ENCODE peak calls at places on chromosomes 13 and 19, in ten cellular contexts. One of them, this sample, is unnamed.

GRCh38 chr13:77980592-77980991 is 62.0 kb upstream of the EDNRB start:
- DNase-seq in activated B cell treated with CpG ODN at 0.5 μM for 24 hours: no peak
- DNase-seq in Calu3: no peak
- DNase-seq in activated CD4-positive, alpha-beta T cell treated with anti-CD3 and anti-CD28 coated beads, Interleukin-2, amount 10 ng/mL, durations not matched to agents 7 days and 5 days: no peak
- DNase-seq in activated T-cell treated with anti-CD3 and anti-CD28 coated beads for 1 hour: no peak
- DNase-seq in myocyte: peak; percentile 74
- DNase-seq in activated CD8-positive, alpha-beta T cell treated with anti-CD3 and anti-CD28 coated beads for 36 hours: no peak
- DNase-seq in mucosa of descending colon: no peak
- DNase-seq in colonic mucosa: no peak
- DNase-seq in T-cell: no peak
- DNase-seq in this sample: no peak

GRCh38 chr13:19321222-19321621 is 139.6 kb upstream of the TUBA3C start:
- DNase-seq in activated B cell treated with CpG ODN at 0.5 μM for 24 hours: no peak
- DNase-seq in Calu3: no peak
- DNase-seq in activated CD4-positive, alpha-beta T cell treated with anti-CD3 and anti-CD28 coated beads, Interleukin-2, amount 10 ng/mL, durations not matched to agents 7 days and 5 days: no peak
- DNase-seq in activated T-cell treated with anti-CD3 and anti-CD28 coated beads for 1 hour: no peak
- DNase-seq in myocyte: no peak
- DNase-seq in activated CD8-positive, alpha-beta T cell treated with anti-CD3 and anti-CD28 coated beads for 36 hours: no peak
- DNase-seq in mucosa of descending colon: no peak
- DNase-seq in colonic mucosa: no peak
- DNase-seq in T-cell: no peak
- DNase-seq in this sample: no peak

GRCh38 chr13:80036845-80037504 is 304.0 kb downstream of the SPRY2 start:
- DNase-seq in activated B cell treated with CpG ODN at 0.5 μM for 24 hours: no peak
- DNase-seq in Calu3: no peak
- DNase-seq in activated CD4-positive, alpha-beta T cell treated with anti-CD3 and anti-CD28 coated beads, Interleukin-2, amount 10 ng/mL, durations not matched to agents 7 days and 5 days: no peak
- DNase-seq in activated T-cell treated with anti-CD3 and anti-CD28 coated beads for 1 hour: no peak
- DNase-seq in myocyte: no peak
- DNase-seq in activated CD8-positive, alpha-beta T cell treated with anti-CD3 and anti-CD28 coated beads for 36 hours: no peak
- DNase-seq in mucosa of descending colon: no peak
- DNase-seq in colonic mucosa: no peak
- DNase-seq in T-cell: peak; percentile 7
- DNase-seq in this sample: no peak

GRCh38 chr19:49056101-49056901 is 1.2 kb downstream of the CGB7 start:
- DNase-seq in activated B cell treated with CpG ODN at 0.5 μM for 24 hours: peak; percentile 72
- DNase-seq in Calu3: peak; percentile 85
- DNase-seq in activated CD4-positive, alpha-beta T cell treated with anti-CD3 and anti-CD28 coated beads, Interleukin-2, amount 10 ng/mL, durations not matched to agents 7 days and 5 days: peak; percentile 41
- DNase-seq in activated T-cell treated with anti-CD3 and anti-CD28 coated beads for 1 hour: peak; percentile 32
- DNase-seq in myocyte: peak; percentile 57
- DNase-seq in activated CD8-positive, alpha-beta T cell treated with anti-CD3 and anti-CD28 coated beads for 36 hours: peak; percentile 69
- DNase-seq in mucosa of descending colon: peak; percentile 62
- DNase-seq in colonic mucosa: peak; percentile 72
- DNase-seq in T-cell: peak; percentile 54
- DNase-seq in this sample: peak; percentile 28

GRCh38 chr19:55467236-55468053 is 2.9 kb upstream of the C19orf85 start:
- DNase-seq in activated B cell treated with CpG ODN at 0.5 μM for 24 hours: peak; percentile 73
- DNase-seq in Calu3: peak; percentile 90
- DNase-seq in activated CD4-positive, alpha-beta T cell treated with anti-CD3 and anti-CD28 coated beads, Interleukin-2, amount 10 ng/mL, durations not matched to agents 7 days and 5 days: peak; percentile 65
- DNase-seq in activated T-cell treated with anti-CD3 and anti-CD28 coated beads for 1 hour: peak; percentile 61
- DNase-seq in myocyte: peak; percentile 58
- DNase-seq in activated CD8-positive, alpha-beta T cell treated with anti-CD3 and anti-CD28 coated beads for 36 hours: peak; percentile 69
- DNase-seq in mucosa of descending colon: peak; percentile 67
- DNase-seq in colonic mucosa: peak; percentile 62
- DNase-seq in T-cell: peak; percentile 60
- DNase-seq in this sample: peak; percentile 77

GRCh38 chr19:43412441-43412840 is 2.2 kb upstream of the TEX101 start:
- DNase-seq in activated B cell treated with CpG ODN at 0.5 μM for 24 hours: no peak
- DNase-seq in Calu3: no peak
- DNase-seq in activated CD4-positive, alpha-beta T cell treated with anti-CD3 and anti-CD28 coated beads, Interleukin-2, amount 10 ng/mL, durations not matched to agents 7 days and 5 days: no peak
- DNase-seq in activated T-cell treated with anti-CD3 and anti-CD28 coated beads for 1 hour: no peak
- DNase-seq in myocyte: no peak
- DNase-seq in activated CD8-positive, alpha-beta T cell treated with anti-CD3 and anti-CD28 coated beads for 36 hours: no peak
- DNase-seq in mucosa of descending colon: no peak
- DNase-seq in colonic mucosa: no peak
- DNase-seq in T-cell: no peak
- DNase-seq in this sample: no peak

GRCh38 chr19:13842294-13843103 is 34.4 kb upstream of the NANOS3 start:
- DNase-seq in activated B cell treated with CpG ODN at 0.5 μM for 24 hours: peak; percentile 78
- DNase-seq in Calu3: peak; percentile 83
- DNase-seq in activated CD4-positive, alpha-beta T cell treated with anti-CD3 and anti-CD28 coated beads, Interleukin-2, amount 10 ng/mL, durations not matched to agents 7 days and 5 days: peak; percentile 70
- DNase-seq in activated T-cell treated with anti-CD3 and anti-CD28 coated beads for 1 hour: peak; percentile 67
- DNase-seq in myocyte: peak; percentile 85
- DNase-seq in activated CD8-positive, alpha-beta T cell treated with anti-CD3 and anti-CD28 coated beads for 36 hours: peak; percentile 71
- DNase-seq in mucosa of descending colon: peak; percentile 88
- DNase-seq in colonic mucosa: peak; percentile 85
- DNase-seq in T-cell: peak; percentile 72
- DNase-seq in this sample: peak; percentile 79

GRCh38 chr13:85204668-85205344 is 594.4 kb downstream of the SLITRK6 start:
- DNase-seq in activated B cell treated with CpG ODN at 0.5 μM for 24 hours: no peak
- DNase-seq in Calu3: no peak
- DNase-seq in activated CD4-positive, alpha-beta T cell treated with anti-CD3 and anti-CD28 coated beads, Interleukin-2, amount 10 ng/mL, durations not matched to agents 7 days and 5 days: no peak
- DNase-seq in activated T-cell treated with anti-CD3 and anti-CD28 coated beads for 1 hour: no peak
- DNase-seq in myocyte: no peak
- DNase-seq in activated CD8-positive, alpha-beta T cell treated with anti-CD3 and anti-CD28 coated beads for 36 hours: no peak
- DNase-seq in mucosa of descending colon: no peak
- DNase-seq in colonic mucosa: no peak
- DNase-seq in T-cell: no peak
- DNase-seq in this sample: no peak

GRCh38 chr19:5824791-5825577 is 14.5 kb downstream of the FUT6 start:
- DNase-seq in activated B cell treated with CpG ODN at 0.5 μM for 24 hours: no peak
- DNase-seq in Calu3: no peak
- DNase-seq in activated CD4-positive, alpha-beta T cell treated with anti-CD3 and anti-CD28 coated beads, Interleukin-2, amount 10 ng/mL, durations not matched to agents 7 days and 5 days: no peak
- DNase-seq in activated T-cell treated with anti-CD3 and anti-CD28 coated beads for 1 hour: no peak
- DNase-seq in myocyte: no peak
- DNase-seq in activated CD8-positive, alpha-beta T cell treated with anti-CD3 and anti-CD28 coated beads for 36 hours: no peak
- DNase-seq in mucosa of descending colon: no peak
- DNase-seq in colonic mucosa: no peak
- DNase-seq in T-cell: no peak
- DNase-seq in this sample: no peak

GRCh38 chr13:46961719-46962118 is 64.9 kb upstream of the HTR2A start:
- DNase-seq in activated B cell treated with CpG ODN at 0.5 μM for 24 hours: no peak
- DNase-seq in Calu3: no peak
- DNase-seq in activated CD4-positive, alpha-beta T cell treated with anti-CD3 and anti-CD28 coated beads, Interleukin-2, amount 10 ng/mL, durations not matched to agents 7 days and 5 days: no peak
- DNase-seq in activated T-cell treated with anti-CD3 and anti-CD28 coated beads for 1 hour: no peak
- DNase-seq in myocyte: peak; percentile 85
- DNase-seq in activated CD8-positive, alpha-beta T cell treated with anti-CD3 and anti-CD28 coated beads for 36 hours: no peak
- DNase-seq in mucosa of descending colon: no peak
- DNase-seq in colonic mucosa: no peak
- DNase-seq in T-cell: no peak
- DNase-seq in this sample: no peak

GRCh38 chr19:29753190-29753933 is 38.3 kb upstream of the C19orf12 start:
- DNase-seq in activated B cell treated with CpG ODN at 0.5 μM for 24 hours: no peak
- DNase-seq in Calu3: no peak
- DNase-seq in activated CD4-positive, alpha-beta T cell treated with anti-CD3 and anti-CD28 coated beads, Interleukin-2, amount 10 ng/mL, durations not matched to agents 7 days and 5 days: no peak
- DNase-seq in activated T-cell treated with anti-CD3 and anti-CD28 coated beads for 1 hour: no peak
- DNase-seq in myocyte: no peak
- DNase-seq in activated CD8-positive, alpha-beta T cell treated with anti-CD3 and anti-CD28 coated beads for 36 hours: no peak
- DNase-seq in mucosa of descending colon: peak; percentile 26
- DNase-seq in colonic mucosa: no peak
- DNase-seq in T-cell: no peak
- DNase-seq in this sample: no peak

GRCh38 chr19:44757735-44758505 is 9.4 kb downstream of the BCL3 start:
- DNase-seq in activated B cell treated with CpG ODN at 0.5 μM for 24 hours: no peak
- DNase-seq in Calu3: no peak
- DNase-seq in activated CD4-positive, alpha-beta T cell treated with anti-CD3 and anti-CD28 coated beads, Interleukin-2, amount 10 ng/mL, durations not matched to agents 7 days and 5 days: no peak
- DNase-seq in activated T-cell treated with anti-CD3 and anti-CD28 coated beads for 1 hour: no peak
- DNase-seq in myocyte: no peak
- DNase-seq in activated CD8-positive, alpha-beta T cell treated with anti-CD3 and anti-CD28 coated beads for 36 hours: no peak
- DNase-seq in mucosa of descending colon: peak; percentile 63
- DNase-seq in colonic mucosa: no peak
- DNase-seq in T-cell: no peak
- DNase-seq in this sample: no peak

GRCh38 chr13:77521194-77521593 is 14.3 kb upstream of the SCEL start:
- DNase-seq in activated B cell treated with CpG ODN at 0.5 μM for 24 hours: no peak
- DNase-seq in Calu3: peak; percentile 28
- DNase-seq in activated CD4-positive, alpha-beta T cell treated with anti-CD3 and anti-CD28 coated beads, Interleukin-2, amount 10 ng/mL, durations not matched to agents 7 days and 5 days: no peak
- DNase-seq in activated T-cell treated with anti-CD3 and anti-CD28 coated beads for 1 hour: no peak
- DNase-seq in myocyte: no peak
- DNase-seq in activated CD8-positive, alpha-beta T cell treated with anti-CD3 and anti-CD28 coated beads for 36 hours: no peak
- DNase-seq in mucosa of descending colon: no peak
- DNase-seq in colonic mucosa: no peak
- DNase-seq in T-cell: no peak
- DNase-seq in this sample: no peak

GRCh38 chr13:27599845-27600553 is 20.3 kb downstream of the LNX2 start:
- DNase-seq in activated B cell treated with CpG ODN at 0.5 μM for 24 hours: no peak
- DNase-seq in Calu3: peak; percentile 33
- DNase-seq in activated CD4-positive, alpha-beta T cell treated with anti-CD3 and anti-CD28 coated beads, Interleukin-2, amount 10 ng/mL, durations not matched to agents 7 days and 5 days: no peak
- DNase-seq in activated T-cell treated with anti-CD3 and anti-CD28 coated beads for 1 hour: no peak
- DNase-seq in myocyte: peak; percentile 85
- DNase-seq in activated CD8-positive, alpha-beta T cell treated with anti-CD3 and anti-CD28 coated beads for 36 hours: no peak
- DNase-seq in mucosa of descending colon: no peak
- DNase-seq in colonic mucosa: no peak
- DNase-seq in T-cell: no peak
- DNase-seq in this sample: no peak

This sample was measured in T-helper 9 cell.